ENCODE peak calls at places on chromosomes 1 and 21, in seven cellular contexts. U is lower lobe of right lung; P is activated CD4-positive, CD25-positive, alpha-beta regulatory T cell; H is astrocyte of the spinal cord; Q is activated naive CD4-positive, alpha-beta T cell; A is AG04449; W is AG10803. M is an unnamed sample.

GRCh38 chr1:189619682-189620332 is 857.9 kb downstream of the BRINP3 start:
- DNase-seq in U (no peak), P (no peak), H (peak), Q (no peak), A (peak), W (no peak), M (no peak)

GRCh38 chr1:5874416-5875110 is 117.7 kb downstream of the NPHP4 start:
- DNase-seq in U (no peak), P (no peak), H (no peak), Q (no peak), A (no peak), W (no peak), M (no peak)

GRCh38 chr1:158067651-158068050 is 74.2 kb downstream of the KIRREL1 start:
- DNase-seq in U (no peak), P (no peak), H (peak), Q (no peak), A (no peak), W (peak), M (no peak)

GRCh38 chr21:33128538-33128937 is 58.6 kb downstream of the OLIG1 start:
- DNase-seq in U (no peak), P (no peak), H (no peak), Q (no peak), A (no peak), W (no peak), M (no peak)

GRCh38 chr1:236530286-236530685 is 6.5 kb downstream of the LGALS8 start:
- DNase-seq in U (no peak), P (no peak), H (no peak), Q (no peak), A (no peak), W (no peak), M (no peak)

GRCh38 chr1:230067871-230068814 is 1.1 kb downstream of the GALNT2 start:
- DNase-seq in U (peak), P (no peak), H (no peak), Q (no peak), A (no peak), W (no peak), M (peak)

GRCh38 chr1:59604191-59604590 is 210.6 kb upstream of the HOOK1 start:
- DNase-seq in U (no peak), P (no peak), H (peak), Q (no peak), A (no peak), W (no peak), M (no peak)

GRCh38 chr1:55275151-55275748 is 60.1 kb upstream of the USP24 start:
- DNase-seq in U (no peak), P (no peak), H (peak), Q (no peak), A (no peak), W (peak), M (no peak)

GRCh38 chr1:151005729-151006330 is 872 bp downstream of the MINDY1 start:
- DNase-seq in U (no peak), P (no peak), H (no peak), Q (no peak), A (no peak), W (no peak), M (no peak)

GRCh38 chr1:29124366-29125236 is 898 bp upstream of the TMEM200B start:
- DNase-seq in U (peak), P (peak), H (peak), Q (peak), A (no peak), W (peak), M (peak)

GRCh38 chr1:224791362-224791941 is 138.0 kb upstream of the DNAH14 start:
- DNase-seq in U (no peak), P (no peak), H (no peak), Q (no peak), A (no peak), W (no peak), M (no peak)